ENCODE peak calls at places on chromosomes 2 and 18, in five cellular contexts. U is tibial artery, D is A549, A is cardiac muscle cell, L is coronary artery. X is an unnamed sample.

GRCh38 chr2:153059338-153060052 is 341.1 kb downstream of the ARL6IP6 start:
- DNase-seq in A (no peak), L (no peak), D (peak), U (no peak), X (no peak)

GRCh38 chr2:121831841-121832240 is 76.4 kb downstream of the TSN start:
- DNase-seq in D (no peak), A (peak), U (peak), L (no peak), X (no peak)

GRCh38 chr18:79403723-79404566 is 8.2 kb downstream of the NFATC1 start:
- DNase-seq in L (no peak), A (no peak), D (no peak), U (no peak), X (no peak)

GRCh38 chr2:158239271-158239670 is 137.6 kb downstream of the UPP2 start:
- DNase-seq in D (no peak), U (no peak), L (no peak), A (no peak), X (peak)

GRCh38 chr2:174981336-174981735 is 23.8 kb downstream of the CHN1 start:
- DNase-seq in D (no peak), U (no peak), L (no peak), A (no peak), X (no peak)

GRCh38 chr2:176380341-176380740 is 111.1 kb downstream of the MTX2 start:
- DNase-seq in D (no peak), A (no peak), U (no peak), L (no peak), X (no peak)

GRCh38 chr2:64114063-64114911 is 29.9 kb downstream of the PELI1 start:
- DNase-seq in U (no peak), A (peak), D (no peak), L (no peak), X (peak)

GRCh38 chr2:240236217-240237111 is 96.0 kb upstream of the OTOS start:
- DNase-seq in D (no peak), L (peak), A (no peak), U (no peak), X (no peak)

GRCh38 chr18:57837917-57838548 is 34.9 kb upstream of the ATP8B1 start:
- DNase-seq in A (peak), L (no peak), U (no peak), D (no peak), X (peak)

GRCh38 chr2:230905448-230906430 is 19.3 kb downstream of the GPR55 start:
- DNase-seq in A (no peak), U (no peak), L (peak), D (no peak), X (peak)

GRCh38 chr2:69946351-69947077 is 14.9 kb downstream of the ASPRV1 start:
- DNase-seq in A (peak), L (no peak), U (no peak), D (peak), X (peak)

GRCh38 chr2:106562826-106563594 is 75.8 kb downstream of the CD8B2 start:
- DNase-seq in L (peak), U (no peak), D (no peak), A (peak), X (no peak)

GRCh38 chr2:131104487-131105155 is 515 bp upstream of the PLEKHB2 start:
- DNase-seq in D (peak), U (peak), A (peak), L (peak), X (peak)

GRCh38 chr2:131105950-131106801 is 1.0 kb downstream of the PLEKHB2 start:
- DNase-seq in D (peak), A (peak), U (peak), L (peak), X (peak)

GRCh38 chr2:131105156-131105949 is at the start of gene PLEKHB2:
- DNase-seq in A (peak), D (peak), U (peak), L (peak), X (peak)
- TF ChIP-seq CTCF in A (peak), D (peak), U (no peak), L (no peak), X (peak)

DNA sequence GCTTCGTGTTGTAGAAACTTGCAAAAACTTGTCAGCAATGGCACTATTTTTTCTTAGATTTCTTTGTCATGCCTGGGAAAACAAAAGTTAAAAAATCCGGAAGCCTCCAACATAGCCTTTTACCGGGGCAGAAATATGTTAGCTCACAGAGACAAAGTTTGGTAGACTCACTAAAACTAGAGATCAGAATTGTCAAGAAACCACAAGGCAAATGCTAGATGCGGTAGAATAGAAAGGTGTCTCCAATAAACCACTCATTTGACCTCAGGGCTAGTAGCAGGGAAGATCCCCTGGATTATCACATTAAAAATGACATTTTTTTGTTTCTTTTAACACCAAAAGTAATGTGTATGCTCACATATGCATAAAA is 417 bp downstream of the CASP10 start:
- DNase-seq in A (no peak), U (no peak), D (no peak), L (no peak), X (no peak)
- H3K4me3 ChIP-seq in A (no peak), U (peak), D (peak), L (peak), X (peak)

GRCh38 chr2:128720440-128721022 is 401.9 kb upstream of the HS6ST1 start:
- DNase-seq in D (no peak), U (no peak), L (no peak), A (no peak), X (no peak)
- TF ChIP-seq CTCF in D (no peak), U (no peak), L (no peak), A (peak), X (no peak)

DNA sequence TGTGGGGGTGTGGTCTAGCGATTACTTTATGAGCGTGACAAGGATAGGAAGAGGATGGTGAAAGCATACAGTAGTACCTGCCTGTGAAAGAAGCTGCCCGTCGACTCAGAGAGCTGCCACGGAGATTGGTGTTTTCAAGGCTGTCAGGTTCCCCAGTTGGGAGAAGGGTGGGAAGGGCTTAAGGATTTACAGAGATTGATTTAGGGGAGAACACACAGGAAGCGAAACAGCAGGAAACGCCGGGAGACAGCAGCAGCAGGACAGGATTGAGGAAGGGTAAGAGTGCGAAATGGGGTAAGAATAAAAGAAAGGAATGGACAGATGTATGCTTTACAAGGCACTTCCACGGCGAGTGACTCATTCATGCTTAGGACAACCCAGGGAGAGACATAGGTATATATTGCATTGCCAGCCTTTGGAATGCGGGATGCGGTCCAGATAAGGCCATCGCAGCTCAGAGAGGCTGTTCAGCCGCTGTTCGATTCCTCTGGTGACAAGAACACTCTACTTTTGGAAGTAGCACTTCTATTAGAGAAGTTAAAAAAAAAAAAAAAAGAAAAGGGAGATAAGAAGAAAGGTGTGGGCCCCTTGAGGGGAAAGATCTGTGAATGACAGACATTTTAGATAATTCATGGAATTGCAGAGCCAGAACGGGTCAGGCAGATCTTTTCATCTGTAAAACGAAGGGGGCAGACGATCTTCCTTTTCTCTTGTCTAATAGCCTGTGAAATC is 946 bp upstream of the NCOA1 start:
- DNase-seq in D (peak), L (no peak), U (no peak), A (peak), X (no peak)
- H3K4me3 ChIP-seq in D (peak), L (peak), U (peak), A (peak), X (peak)

GRCh38 chr2:232439758-232440135 is 16.2 kb upstream of the ALPI start:
- DNase-seq in U (no peak), L (peak), A (no peak), D (no peak), X (no peak)
- TF ChIP-seq CTCF in U (no peak), L (no peak), A (peak), D (peak), X (no peak)

GRCh38 chr2:68368657-68369339 is 3.7 kb downstream of the PLEK start:
- DNase-seq in L (no peak), D (no peak), A (peak), U (no peak), X (no peak)

GRCh38 chr2:68371581-68371980 is 6.5 kb downstream of the PLEK start:
- DNase-seq in D (no peak), U (no peak), A (no peak), L (no peak), X (peak)

GRCh38 chr2:68367918-68368656 is 3.0 kb downstream of the PLEK start:
- DNase-seq in U (no peak), A (no peak), D (no peak), L (no peak), X (no peak)

GRCh38 chr2:68371138-68371537 is 6.1 kb downstream of the PLEK start:
- DNase-seq in A (no peak), L (no peak), D (no peak), U (no peak), X (no peak)

DNA sequence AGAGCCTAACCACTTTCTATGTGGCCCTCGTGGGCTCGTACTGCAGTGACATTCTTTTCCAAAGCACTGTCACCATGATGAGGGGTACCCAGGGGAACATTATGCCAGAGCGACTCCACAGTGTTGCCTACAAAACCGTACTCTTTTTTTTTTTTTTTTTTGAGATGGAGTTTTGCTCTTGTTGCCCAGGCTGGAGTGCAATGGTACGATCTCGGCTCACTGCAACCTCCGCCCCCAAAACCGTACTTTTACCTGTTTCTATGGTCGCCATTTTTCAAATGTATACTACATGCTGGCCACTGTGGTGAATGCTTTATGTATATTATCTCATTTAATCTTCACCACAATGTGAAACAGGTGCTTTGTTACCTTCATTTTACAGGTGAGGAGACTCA is 4.3 kb downstream of the PLEK start:
- DNase-seq in U (no peak), L (no peak), D (no peak), A (no peak), X (no peak)
- H3K4me3 ChIP-seq in U (no peak), L (no peak), D (no peak), A (no peak), X (peak)

GRCh38 chr18:34723143-34723542 is 13.0 kb downstream of the DTNA start:
- DNase-seq in U (no peak), L (no peak), D (no peak), A (no peak), X (no peak)
- TF ChIP-seq CTCF in U (no peak), L (no peak), D (no peak), A (no peak), X (no peak)

X was measured in GM12865.